ENCODE peak calls at places on chromosomes 6 and 20, in four cellular contexts. H is HCT116, W is fibroblast of lung, O is dorsolateral prefrontal cortex. J is an unnamed sample. For H3K27me3, the result is how much of the 10 kb centered on the place peaks cover.

GRCh38 chr20:22623211-22623610 is 38.8 kb upstream of the FOXA2 start:
- DNase-seq in H (peak), W (no peak), O (no peak), J (no peak)

GRCh38 chr6:113172531-113172966 is 684.6 kb upstream of the MARCKS start:
- DNase-seq in H (no peak), W (peak), O (peak), J (peak)

GRCh38 chr6:63268574-63268973 is 51.2 kb downstream of the LGSN start:
- DNase-seq in H (no peak), W (no peak), O (no peak), J (no peak)

GRCh38 chr6:118606268-118606667 is 45.1 kb downstream of the CEP85L start:
- DNase-seq in H (no peak), W (no peak), O (no peak), J (no peak)

GRCh38 chr6:96811136-96811535 is 26.1 kb downstream of the GPR63 start:
- DNase-seq in H (no peak), W (peak), O (no peak), J (no peak)

GRCh38 chr6:11522819-11523218 is 14.7 kb upstream of the TMEM170B start:
- DNase-seq in H (no peak), W (no peak), O (no peak), J (peak)

GRCh38 chr6:10140824-10141223 is 274.1 kb downstream of the TFAP2A start:
- DNase-seq in H (no peak), W (peak), O (no peak), J (no peak)

GRCh38 chr6:132893772-132894490 is 79.6 kb downstream of the RPS12 start:
- DNase-seq in H (no peak), W (no peak), O (no peak), J (no peak)

GRCh38 chr20:2395136-2395535 is 14.4 kb downstream of the TGM6 start:
- DNase-seq in H (no peak), W (no peak), O (no peak), J (no peak)

GRCh38 chr6:49787176-49787575 is at the start of gene PGK2:
- DNase-seq in H (peak), W (no peak), O (no peak), J (no peak)

GRCh38 chr20:17029698-17030097 is 197.1 kb upstream of the PCSK2 start:
- DNase-seq in H (no peak), W (peak), O (no peak), J (no peak)

GRCh38 chr20:34017610-34018009 is 23.9 kb downstream of the RALY start:
- DNase-seq in H (no peak), W (peak), O (no peak), J (no peak)

GRCh38 chr6:155130161-155130853 is 133.5 kb upstream of the CLDN20 start:
- DNase-seq in H (no peak), W (peak), O (no peak), J (no peak)

GRCh38 chr20:53769041-53769440 is 175.4 kb upstream of the ZNF217 start:
- DNase-seq in H (no peak), W (no peak), O (no peak), J (no peak)

GRCh38 chr6:50853924-50854323 is 35.3 kb downstream of the TFAP2B start:
- DNase-seq in H (no peak), W (no peak), O (no peak), J (no peak)

GRCh38 chr6:35083507-35083906 is 57.6 kb downstream of the TCP11 start:
- DNase-seq in H (no peak), W (no peak), O (peak), J (no peak)

GRCh38 chr20:64238851-64239387 is 16.6 kb upstream of the PCMTD2 start:
- DNase-seq in H (no peak), W (no peak), O (no peak), J (no peak)

GRCh38 chr6:36938536-36938935 is 16.0 kb upstream of the PI16 start:
- DNase-seq in H (no peak), W (peak), O (no peak), J (no peak)

GRCh38 chr6:170139531-170139930 is 151.3 kb downstream of the DLL1 start:
- DNase-seq in H (no peak), W (no peak), O (peak), J (no peak)

DNA sequence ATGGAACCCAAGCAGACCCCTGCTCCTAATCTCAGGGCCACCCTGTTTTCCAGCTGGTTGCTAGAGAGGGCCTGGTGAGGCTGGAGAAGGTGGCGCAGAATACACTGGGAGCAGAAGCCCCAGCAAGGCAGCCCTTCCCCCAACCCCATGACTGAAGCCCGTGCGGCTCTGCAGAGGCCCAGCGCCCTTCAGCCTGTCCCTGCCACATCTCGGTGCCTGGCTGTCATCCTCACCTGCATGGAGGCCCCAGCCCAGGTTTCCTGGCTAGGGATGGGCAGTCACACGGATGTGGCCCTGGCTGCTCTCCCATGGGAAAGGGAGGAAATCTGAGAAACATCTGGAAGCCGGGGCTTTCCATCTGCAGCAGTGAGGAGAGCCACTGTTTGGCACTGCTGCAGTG is 26.1 kb upstream of the VSTM2L start:
- DNase-seq in H (no peak), W (no peak), O (no peak), J (no peak)
- H3K27me3 ChIP-seq in H (under half), W (under half), O (under half), J (under half)

GRCh38 chr6:32111424-32112066 is 2.4 kb upstream of the TNXB start:
- DNase-seq in H (no peak), W (no peak), O (no peak), J (peak)
- H3K27ac ChIP-seq in H (no peak), W (no peak), O (peak), J (peak)

DNA sequence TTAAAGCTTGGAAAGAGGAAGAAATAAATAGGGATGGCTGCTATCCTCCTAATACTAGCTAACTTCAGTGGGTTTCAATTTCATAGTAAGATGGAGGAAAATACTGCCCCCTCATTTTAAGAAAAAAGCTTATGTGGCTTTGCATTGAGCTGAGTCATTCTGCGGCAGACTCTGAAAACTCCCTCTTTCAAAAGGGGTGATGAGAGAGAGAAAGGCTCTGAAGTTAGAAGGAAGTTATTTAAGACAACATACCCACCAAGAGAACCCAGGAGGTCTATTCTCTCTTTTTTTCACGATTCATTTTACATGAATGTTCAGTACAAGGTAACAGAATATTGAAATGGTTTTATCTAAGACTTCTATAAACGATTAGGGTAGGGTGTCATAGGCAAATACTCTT is 4.5 kb downstream of the PRDM13 start:
- DNase-seq in H (no peak), W (no peak), O (no peak), J (no peak)
- H3K27me3 ChIP-seq in H (under half), W (half or more), O (half or more), J (under half)

GRCh38 chr6:135043854-135044253 is 10.8 kb downstream of the HBS1L start:
- DNase-seq in H (no peak), W (peak), O (no peak), J (no peak)

GRCh38 chr6:135043364-135043763 is 11.3 kb downstream of the HBS1L start:
- DNase-seq in H (no peak), W (no peak), O (no peak), J (no peak)

GRCh38 chr6:135046912-135047311 is 7.7 kb downstream of the HBS1L start:
- DNase-seq in H (no peak), W (no peak), O (no peak), J (no peak)

GRCh38 chr6:135047324-135047723 is 7.3 kb downstream of the HBS1L start:
- DNase-seq in H (no peak), W (no peak), O (no peak), J (no peak)

DNA sequence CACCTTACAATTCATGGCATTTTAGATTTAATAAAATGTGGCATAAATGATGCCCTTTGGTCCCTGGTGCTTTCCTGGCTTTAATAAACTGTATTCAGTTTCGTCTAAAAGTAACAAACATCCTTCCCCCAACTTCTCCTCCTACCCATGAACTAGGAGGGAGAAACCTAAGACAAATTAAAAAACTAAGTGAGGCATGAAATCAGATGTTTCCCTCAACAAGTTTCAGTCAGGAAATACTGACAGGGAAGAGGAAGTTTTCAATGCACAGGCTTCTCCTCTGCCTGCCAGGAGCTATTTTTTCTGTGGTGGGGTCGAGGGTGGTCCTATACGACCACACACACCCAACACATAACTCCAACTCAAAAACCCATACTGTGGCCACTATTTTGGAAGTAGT is 10.0 kb downstream of the HBS1L start:
- DNase-seq in H (no peak), W (no peak), O (no peak), J (no peak)
- H3K27ac ChIP-seq in H (no peak), W (no peak), O (no peak), J (no peak)

DNA sequence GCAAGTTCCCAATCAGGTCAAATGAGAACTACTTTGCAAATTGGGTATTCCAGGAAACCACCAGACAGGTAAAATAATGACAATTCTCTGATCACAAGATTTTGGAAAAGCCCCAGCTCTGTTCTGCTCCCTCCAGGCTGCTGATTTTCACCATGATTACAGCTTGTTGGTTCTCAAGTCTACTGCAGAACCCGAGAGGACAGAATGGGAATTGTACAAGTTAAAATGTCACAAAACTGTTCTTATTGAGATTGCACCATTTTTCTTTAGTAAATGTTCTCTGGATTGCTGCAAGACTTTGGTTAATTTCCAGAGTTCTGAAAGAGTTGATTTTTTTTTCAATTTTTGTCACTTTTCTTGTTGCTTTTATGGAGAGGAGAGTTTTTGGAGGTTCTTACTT is 27.1 kb upstream of the HLA-DOA start:
- DNase-seq in H (no peak), W (no peak), O (no peak), J (no peak)
- H3K27me3 ChIP-seq in H (under half), W (under half), O (under half), J (under half)

DNA sequence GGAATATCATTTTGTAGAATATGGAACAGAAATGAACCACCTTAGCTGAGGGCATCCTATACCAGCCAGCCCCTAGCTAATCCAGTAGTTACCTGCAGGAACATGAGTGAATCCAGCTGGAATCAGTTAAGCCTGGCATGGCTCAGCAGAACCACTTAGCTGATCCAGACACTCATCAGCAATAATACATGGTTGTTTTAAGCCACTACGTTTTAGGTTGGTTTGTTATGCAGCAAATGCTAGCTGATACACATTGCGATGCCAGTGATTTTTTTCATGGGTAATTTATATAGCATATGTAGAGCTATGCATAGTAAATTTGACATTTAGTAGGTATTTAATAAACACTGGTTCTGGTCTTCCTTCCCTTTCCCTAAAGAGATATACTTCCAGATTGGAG is 201.9 kb upstream of the JAG1 start:
- DNase-seq in H (no peak), W (no peak), O (no peak), J (no peak)
- H3K27ac ChIP-seq in H (no peak), W (no peak), O (no peak), J (no peak)

GRCh38 chr6:1608976-1609661 is 596 bp upstream of the FOXC1 start:
- DNase-seq in H (no peak), W (no peak), O (no peak), J (peak)
- H3K27me3 ChIP-seq in H (under half), W (half or more), O (half or more), J (under half)

DNA sequence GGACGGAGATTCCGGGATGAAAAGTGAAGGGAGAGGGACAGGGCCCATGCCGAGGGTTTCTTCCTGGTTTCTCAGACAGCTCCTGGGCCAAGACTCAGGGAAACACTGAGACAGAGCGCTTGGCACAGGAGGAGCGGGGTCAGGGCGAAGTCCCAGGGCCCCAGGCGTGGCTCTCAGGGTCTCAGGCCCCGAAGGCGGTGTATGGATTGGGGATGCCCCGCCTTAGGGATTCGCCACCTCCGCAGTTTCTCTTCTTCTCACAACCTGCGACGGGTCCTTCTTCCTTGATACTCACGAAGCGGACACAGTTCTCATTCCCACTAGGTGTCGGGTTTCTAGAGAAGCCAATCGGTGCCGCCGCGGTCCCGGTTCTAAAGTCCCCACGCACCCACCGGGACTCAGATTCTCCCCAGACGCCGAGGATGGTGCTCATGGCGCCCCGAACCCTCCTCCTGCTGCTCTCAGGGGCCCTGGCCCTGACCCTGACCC is 55.0 kb upstream of the HLA-A start:
- DNase-seq in H (peak), W (peak), O (no peak), J (peak)
- H3K27ac ChIP-seq in H (peak), W (peak), O (peak), J (peak)

GRCh38 chr20:21391495-21392298 is 5.6 kb downstream of the NKX2-4 start:
- DNase-seq in H (no peak), W (no peak), O (no peak), J (no peak)

GRCh38 chr20:21387528-21387927 is 9.8 kb downstream of the NKX2-4 start:
- DNase-seq in H (no peak), W (peak), O (no peak), J (no peak)

GRCh38 chr20:21389368-21389767 is 8.0 kb downstream of the NKX2-4 start:
- DNase-seq in H (no peak), W (no peak), O (no peak), J (no peak)

GRCh38 chr20:21390768-21391167 is 6.6 kb downstream of the NKX2-4 start:
- DNase-seq in H (no peak), W (peak), O (no peak), J (no peak)

DNA sequence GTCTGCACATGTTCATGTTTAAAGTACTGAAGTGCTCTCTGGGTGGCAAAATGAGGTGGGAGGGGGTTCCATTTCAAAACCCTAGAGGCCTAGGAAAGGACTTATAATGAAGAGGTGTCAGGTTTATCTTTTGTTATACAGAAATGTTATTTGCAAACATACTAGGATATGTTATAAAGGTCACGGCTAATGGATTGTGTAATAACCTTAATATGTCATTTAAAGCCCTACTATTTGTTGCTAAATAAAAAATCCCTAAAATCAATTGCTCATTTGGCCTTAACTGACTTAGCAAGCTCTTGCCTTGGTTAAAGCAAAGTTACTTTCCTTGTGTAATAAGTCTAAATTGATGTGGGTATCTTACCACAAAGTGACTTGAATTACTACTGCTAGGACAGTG is 8.8 kb downstream of the NKX2-4 start:
- DNase-seq in H (no peak), W (no peak), O (no peak), J (no peak)
- H3K27me3 ChIP-seq in H (under half), W (under half), O (under half), J (under half)

J was measured in right cardiac atrium.